ENCODE peak calls at places on chromosome 7, in five cellular contexts. K is astrocyte of the spinal cord; V is CD8-positive, alpha-beta T cell; B is Peyer's patch; R is aorta. X is an unnamed sample.

GRCh38 chr7:105521027-105521730 is 892 bp downstream of the PUS7 start:
- DNase-seq in K (peak; percentile 51), V (peak; percentile 62), B (peak; percentile 72), R (peak; percentile 79), X (no peak)

GRCh38 chr7:25297231-25297630 is 68.9 kb upstream of the NPVF start:
- DNase-seq in K (no peak), V (no peak), B (no peak), R (no peak), X (no peak)

GRCh38 chr7:47383064-47383463 is 198.8 kb downstream of the TNS3 start:
- DNase-seq in K (peak; percentile 60), V (no peak), B (peak; percentile 30), R (no peak), X (no peak)

GRCh38 chr7:151261534-151261933 is 13.0 kb upstream of the SMARCD3 start:
- DNase-seq in K (no peak), V (no peak), B (no peak), R (no peak), X (no peak)

GRCh38 chr7:151485006-151485732 is 34.5 kb downstream of the RHEB start:
- DNase-seq in K (peak; percentile 80), V (no peak), B (no peak), R (no peak), X (no peak)

GRCh38 chr7:85851571-85852193 is 664.8 kb upstream of the SEMA3D start:
- DNase-seq in K (peak; percentile 63), V (no peak), B (no peak), R (no peak), X (peak; percentile 17)

GRCh38 chr7:83476501-83476900 is 172.4 kb downstream of the SEMA3E start:
- DNase-seq in K (no peak), V (no peak), B (no peak), R (no peak), X (no peak)

GRCh38 chr7:116628971-116629586 is 42.9 kb upstream of the MET start:
- DNase-seq in K (peak; percentile 53), V (no peak), B (peak; percentile 72), R (no peak), X (no peak)

GRCh38 chr7:155222046-155222445 is 75.6 kb upstream of the INSIG1 start:
- DNase-seq in K (no peak), V (no peak), B (no peak), R (no peak), X (no peak)

GRCh38 chr7:151832138-151832537 is 44.8 kb downstream of the PRKAG2 start:
- DNase-seq in K (no peak), V (no peak), B (no peak), R (no peak), X (no peak)

GRCh38 chr7:23285657-23286646 is 13.2 kb upstream of the MALSU1 start:
- DNase-seq in K (no peak), V (no peak), B (no peak), R (no peak), X (no peak)

GRCh38 chr7:39184387-39184786 is 206.7 kb downstream of the POU6F2 start:
- DNase-seq in K (no peak), V (no peak), B (no peak), R (no peak), X (no peak)

GRCh38 chr7:2728309-2729042 is 40.5 kb downstream of the AMZ1 start:
- DNase-seq in K (no peak), V (no peak), B (peak; percentile 44), R (no peak), X (no peak)

GRCh38 chr7:8176370-8177081 is 85.4 kb downstream of the ICA1 start:
- DNase-seq in K (no peak), V (peak; percentile 82), B (peak; percentile 84), R (peak; percentile 45), X (peak; percentile 81)

GRCh38 chr7:95598511-95598910 is 2.2 kb upstream of the PDK4 start:
- DNase-seq in K (no peak), V (no peak), B (no peak), R (no peak), X (no peak)

GRCh38 chr7:139699640-139700504 is 77.9 kb downstream of the HIPK2 start:
- DNase-seq in K (no peak), V (no peak), B (no peak), R (no peak), X (no peak)

GRCh38 chr7:111736475-111736874 is 174.2 kb upstream of the IMMP2L start:
- DNase-seq in K (no peak), V (no peak), B (no peak), R (no peak), X (no peak)

GRCh38 chr7:47414342-47415288 is 167.3 kb downstream of the TNS3 start:
- DNase-seq in K (no peak), V (peak; percentile 31), B (peak; percentile 37), R (no peak), X (no peak)

GRCh38 chr7:42758124-42758523 is 153.7 kb downstream of the C7orf25 start:
- DNase-seq in K (no peak), V (no peak), B (no peak), R (no peak), X (no peak)

GRCh38 chr7:11082552-11083213 is 109.0 kb downstream of the PHF14 start:
- DNase-seq in K (no peak), V (no peak), B (no peak), R (no peak), X (no peak)

GRCh38 chr7:4836206-4836661 is 25.6 kb downstream of the PAPOLB start:
- DNase-seq in K (no peak), V (no peak), B (peak; percentile 42), R (no peak), X (no peak)

GRCh38 chr7:102152672-102153585 is 133.7 kb upstream of the SH2B2 start:
- DNase-seq in K (peak; percentile 66), V (no peak), B (no peak), R (no peak), X (no peak)

GRCh38 chr7:47320296-47320695 is 261.6 kb downstream of the TNS3 start:
- DNase-seq in K (no peak), V (no peak), B (no peak), R (no peak), X (no peak)

GRCh38 chr7:129782257-129783096 is 170.3 kb downstream of the UBE2H start:
- DNase-seq in K (no peak), V (no peak), B (no peak), R (no peak), X (no peak)
- H3K4me3 ChIP-seq in K (no peak overlapping the region), V (peak overlapping the region; percentile 60), B (peak overlapping the region; percentile 67), R (no peak overlapping the region), X (no peak overlapping the region)

DNA sequence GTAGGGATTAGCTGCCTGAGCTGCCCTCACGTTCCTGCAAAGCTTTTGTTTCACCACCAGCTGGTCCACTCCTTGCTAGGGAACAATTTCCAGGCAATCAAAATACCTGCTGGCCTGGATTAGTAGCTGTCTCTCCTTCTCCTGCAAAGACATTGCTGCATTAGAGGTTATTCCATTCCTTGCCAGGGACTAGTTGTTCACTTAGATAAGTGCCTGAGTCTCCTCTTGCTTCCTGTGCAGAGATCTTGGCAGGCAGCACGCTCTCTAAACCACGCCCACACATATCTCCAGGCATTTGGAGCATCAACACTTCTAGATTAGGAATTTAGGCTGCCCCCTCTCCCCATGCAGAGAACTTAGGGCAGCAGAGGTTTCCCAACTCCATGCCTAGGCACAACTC is 150.4 kb upstream of the SMIM30 start:
- DNase-seq in K (no peak), V (no peak), B (no peak), R (no peak), X (no peak)
- H3K4me3 ChIP-seq in K (no peak overlapping the region), V (no peak overlapping the region), B (no peak overlapping the region), R (no peak overlapping the region), X (no peak overlapping the region)

GRCh38 chr7:6531492-6532279 is 19.6 kb downstream of the GRID2IP start:
- DNase-seq in K (no peak), V (no peak), B (no peak), R (no peak), X (no peak)

GRCh38 chr7:6536262-6536770 is 14.9 kb downstream of the GRID2IP start:
- DNase-seq in K (no peak), V (no peak), B (no peak), R (no peak), X (no peak)

GRCh38 chr7:6533893-6534804 is 17.1 kb downstream of the GRID2IP start:
- DNase-seq in K (no peak), V (no peak), B (peak; percentile 47), R (no peak), X (no peak)

GRCh38 chr7:6532516-6532915 is 18.7 kb downstream of the GRID2IP start:
- DNase-seq in K (no peak), V (no peak), B (no peak), R (no peak), X (no peak)

GRCh38 chr7:6536899-6537298 is 14.4 kb downstream of the GRID2IP start:
- DNase-seq in K (no peak), V (no peak), B (no peak), R (no peak), X (no peak)
- H3K4me3 ChIP-seq in K (no peak overlapping the region), V (no peak overlapping the region), B (peak overlapping the region; percentile 37), R (no peak overlapping the region), X (no peak overlapping the region)

DNA sequence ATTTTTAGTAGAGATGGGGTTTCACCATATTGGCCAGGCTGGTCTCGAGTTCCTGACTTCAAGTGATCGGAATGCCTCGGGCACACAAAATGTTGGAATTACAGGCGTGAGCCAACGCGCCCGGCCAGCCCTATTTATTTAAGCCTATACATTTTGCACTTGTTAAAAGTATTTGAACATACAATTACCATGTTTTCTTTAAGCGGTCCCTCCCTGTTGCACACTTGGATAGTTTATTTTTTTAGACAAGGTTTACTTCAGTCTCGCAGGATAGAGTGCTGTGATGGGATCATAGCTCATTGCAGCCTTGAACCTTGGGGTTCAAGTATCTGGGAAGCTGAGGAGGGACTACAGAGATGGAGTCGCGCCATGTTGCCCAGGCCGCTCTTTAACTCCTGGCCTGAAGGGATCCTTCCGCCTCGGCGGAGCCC is 35.7 kb upstream of the SRRM3 start:
- DNase-seq in K (no peak), V (no peak), B (peak; percentile 45), R (no peak), X (no peak)
- H3K4me3 ChIP-seq in K (peak overlapping the region; percentile 50), V (peak overlapping the region; percentile 87), B (peak overlapping the region; percentile 84), R (no peak overlapping the region), X (no peak overlapping the region)

GRCh38 chr7:94375713-94376112 is 19.0 kb upstream of the COL1A2 start:
- DNase-seq in K (peak; percentile 98), V (no peak), B (no peak), R (no peak), X (peak; percentile 35)
- H3K4me3 ChIP-seq in K (peak overlapping the region; percentile 33), V (no peak overlapping the region), B (peak overlapping the region; percentile 2), R (peak overlapping the region; percentile 26), X (no peak overlapping the region)

DNA sequence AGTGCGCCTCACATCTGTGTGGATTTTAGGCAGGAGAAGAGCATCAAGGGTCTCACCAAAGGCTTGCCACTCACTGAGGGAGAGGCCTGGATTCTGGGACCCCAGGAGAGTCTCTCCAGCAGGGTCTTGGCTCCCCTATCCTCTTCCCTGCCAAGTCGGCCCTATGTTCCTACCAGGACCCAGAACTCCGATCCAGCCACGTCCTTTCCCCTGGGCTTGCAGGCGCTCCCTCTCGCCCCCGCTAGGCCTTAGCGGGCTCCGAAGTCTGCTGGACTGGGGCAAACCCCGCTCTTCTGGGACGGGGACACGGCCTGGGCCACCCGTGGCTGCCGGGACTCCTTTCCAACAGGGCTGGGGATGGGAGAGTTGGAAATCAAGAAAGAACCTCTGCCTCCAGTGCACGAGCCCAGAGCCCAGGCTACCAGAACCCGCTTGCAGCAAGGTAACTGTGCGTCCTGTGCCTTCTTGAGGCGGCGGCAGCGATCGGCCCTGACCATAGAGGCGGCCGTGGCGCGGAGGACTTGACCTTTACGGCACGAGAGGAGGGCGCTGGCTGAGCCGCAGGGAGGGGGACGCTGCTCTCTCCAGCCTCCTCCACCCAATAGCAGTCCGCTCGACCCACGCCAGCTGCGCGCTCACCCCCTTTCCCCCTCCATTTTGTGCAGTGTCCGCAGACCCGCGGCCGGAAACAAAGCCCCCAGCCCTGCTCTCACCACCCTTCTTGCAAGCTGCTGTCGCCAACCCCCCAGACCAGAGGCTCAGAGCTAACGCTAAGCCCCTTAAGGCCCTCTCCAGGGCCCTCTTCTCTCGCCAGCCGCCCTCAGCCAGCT is 6.9 kb upstream of the HOXA11 start:
- DNase-seq in K (no peak), V (peak; percentile 55), B (no peak), R (peak; percentile 46), X (no peak)
- H3K4me3 ChIP-seq in K (no peak overlapping the region), V (no peak overlapping the region), B (peak overlapping the region; percentile 40), R (no peak overlapping the region), X (no peak overlapping the region)

X was measured in Jurkat, Clone E6-1.